ENCODE peak calls at places on chromosomes 5 and 9, in six cellular contexts. G, E, D, Y, A and F are unnamed samples.
A peak's percentile ranks its signal among the peaks of the same experiment; 100 is the strongest.

GRCh38 chr5:127885176-127885575 is 182.0 kb downstream of the CCDC192 start:
- DNase-seq in G (no peak), D (no peak), Y (no peak), E (no peak), A (no peak), F (no peak)

GRCh38 chr5:75055727-75056144 is 3.4 kb upstream of the GCNT4 start:
- DNase-seq in D (no peak), A (no peak), E (no peak), G (no peak), Y (no peak), F (no peak)

GRCh38 chr5:122473138-122473843 is 161.3 kb downstream of the SNCAIP start:
- DNase-seq in D (no peak), A (no peak), E (no peak), G (no peak), Y (no peak), F (no peak)

GRCh38 chr5:159021360-159022177 is 78.1 kb downstream of the EBF1 start:
- DNase-seq in D (peak; percentile 40), Y (no peak), A (no peak), G (no peak), E (no peak), F (no peak)

GRCh38 chr9:85276743-85277142 is 465.0 kb downstream of the AGTPBP1 start:
- DNase-seq in G (no peak), Y (no peak), E (no peak), A (no peak), D (no peak), F (no peak)

GRCh38 chr9:109272745-109273144 is 48.1 kb downstream of the EPB41L4B start:
- DNase-seq in Y (no peak), A (no peak), G (no peak), D (no peak), E (no peak), F (no peak)

GRCh38 chr5:180785151-180785781 is 17.3 kb downstream of the MGAT1 start:
- DNase-seq in G (no peak), A (no peak), D (no peak), E (peak; percentile 75), Y (no peak), F (no peak)

GRCh38 chr9:9855503-9856078 is 757.2 kb downstream of the PTPRD start:
- DNase-seq in G (no peak), E (peak; percentile 54), A (no peak), D (no peak), Y (no peak), F (no peak)

GRCh38 chr5:149581931-149582768 is 852 bp downstream of the ARHGEF37 start:
- DNase-seq in Y (no peak), A (no peak), G (no peak), D (no peak), E (no peak), F (no peak)

GRCh38 chr9:4985376-4986266 is 549 bp downstream of the JAK2 start:
- DNase-seq in E (peak; percentile 83), D (no peak), Y (no peak), G (peak; percentile 4), A (peak; percentile 74), F (no peak)

GRCh38 chr9:4760122-4760521 is 19.1 kb upstream of the AK3 start:
- DNase-seq in G (no peak), Y (no peak), E (no peak), D (no peak), A (no peak), F (no peak)

GRCh38 chr9:131674425-131675421 is 65.2 kb downstream of the RAPGEF1 start:
- DNase-seq in D (no peak), Y (no peak), G (no peak), E (peak; percentile 78), A (no peak), F (no peak)

GRCh38 chr5:78005021-78005785 is 229.1 kb upstream of the TBCA start:
- DNase-seq in G (no peak), D (no peak), E (no peak), A (no peak), Y (no peak), F (no peak)

GRCh38 chr9:126472931-126473330 is 140.8 kb upstream of the LMX1B start:
- DNase-seq in A (no peak), D (no peak), Y (no peak), G (no peak), E (no peak), F (no peak)

GRCh38 chr5:53714324-53715010 is 154.0 kb downstream of the NDUFS4 start:
- DNase-seq in A (no peak), G (no peak), D (no peak), Y (no peak), E (no peak), F (no peak)

GRCh38 chr5:61301345-61301744 is 30.7 kb upstream of the ZSWIM6 start:
- DNase-seq in A (no peak), G (no peak), Y (no peak), D (no peak), E (no peak), F (no peak)

GRCh38 chr5:149041242-149041641 is 21.6 kb downstream of the SH3TC2 start:
- DNase-seq in G (no peak), A (no peak), Y (no peak), D (no peak), E (no peak), F (no peak)

GRCh38 chr9:114503522-114504340 is 1.5 kb downstream of the WHRN start:
- DNase-seq in Y (no peak), D (no peak), E (peak; percentile 76), A (no peak), G (no peak), F (no peak)

GRCh38 chr5:88745093-88745696 is 137.8 kb downstream of the MEF2C start:
- DNase-seq in G (no peak), D (no peak), A (no peak), E (no peak), Y (no peak), F (no peak)

GRCh38 chr5:127396490-127397155 is 106.0 kb downstream of the MEGF10 start:
- DNase-seq in Y (no peak), E (no peak), G (no peak), A (no peak), D (no peak), F (no peak)

GRCh38 chr9:98993570-98993945 is 49.9 kb downstream of the COL15A1 start:
- DNase-seq in E (no peak), A (no peak), D (no peak), Y (peak; percentile 53), G (no peak), F (peak; percentile 43)

GRCh38 chr9:137383453-137384115 is 39.4 kb downstream of the EXD3 start:
- DNase-seq in G (no peak), A (peak; percentile 57), Y (no peak), E (peak; percentile 67), D (no peak), F (no peak)

GRCh38 chr9:19379697-19380046 is 364 bp downstream of the RPS6 start:
- DNase-seq in Y (no peak), E (peak; percentile 91), D (peak; percentile 54), G (no peak), A (no peak), F (no peak)

GRCh38 chr5:32489791-32490581 is 45.4 kb upstream of the ZFR start:
- DNase-seq in Y (peak; percentile 19), D (peak; percentile 80), G (peak; percentile 65), A (peak; percentile 91), E (peak; percentile 85), F (peak; percentile 32)

GRCh38 chr9:92616199-92617129 is 53.5 kb downstream of the IPPK start:
- DNase-seq in A (peak; percentile 78), Y (no peak), G (no peak), E (no peak), D (no peak), F (no peak)
- TF ChIP-seq POLR2AphosphoS5 in A (no peak), Y (no peak), G (no peak), E (no peak), D (no peak), F (no peak)

GRCh38 chr9:124593080-124594058 is 86.2 kb upstream of the NR5A1 start:
- DNase-seq in A (no peak), E (no peak), Y (no peak), D (no peak), G (no peak), F (peak; percentile 19)
- TF ChIP-seq POLR2AphosphoS5 in A (no peak), E (no peak), Y (no peak), D (no peak), G (no peak), F (no peak)

GRCh38 chr9:135340726-135341475 is 138.7 kb upstream of the PPP1R26 start:
- DNase-seq in E (peak; percentile 57), D (no peak), A (peak; percentile 46), Y (no peak), G (no peak), F (peak; percentile 6)
- TF ChIP-seq POLR2AphosphoS5 in E (no peak), D (no peak), A (no peak), Y (no peak), G (no peak), F (no peak)

DNA sequence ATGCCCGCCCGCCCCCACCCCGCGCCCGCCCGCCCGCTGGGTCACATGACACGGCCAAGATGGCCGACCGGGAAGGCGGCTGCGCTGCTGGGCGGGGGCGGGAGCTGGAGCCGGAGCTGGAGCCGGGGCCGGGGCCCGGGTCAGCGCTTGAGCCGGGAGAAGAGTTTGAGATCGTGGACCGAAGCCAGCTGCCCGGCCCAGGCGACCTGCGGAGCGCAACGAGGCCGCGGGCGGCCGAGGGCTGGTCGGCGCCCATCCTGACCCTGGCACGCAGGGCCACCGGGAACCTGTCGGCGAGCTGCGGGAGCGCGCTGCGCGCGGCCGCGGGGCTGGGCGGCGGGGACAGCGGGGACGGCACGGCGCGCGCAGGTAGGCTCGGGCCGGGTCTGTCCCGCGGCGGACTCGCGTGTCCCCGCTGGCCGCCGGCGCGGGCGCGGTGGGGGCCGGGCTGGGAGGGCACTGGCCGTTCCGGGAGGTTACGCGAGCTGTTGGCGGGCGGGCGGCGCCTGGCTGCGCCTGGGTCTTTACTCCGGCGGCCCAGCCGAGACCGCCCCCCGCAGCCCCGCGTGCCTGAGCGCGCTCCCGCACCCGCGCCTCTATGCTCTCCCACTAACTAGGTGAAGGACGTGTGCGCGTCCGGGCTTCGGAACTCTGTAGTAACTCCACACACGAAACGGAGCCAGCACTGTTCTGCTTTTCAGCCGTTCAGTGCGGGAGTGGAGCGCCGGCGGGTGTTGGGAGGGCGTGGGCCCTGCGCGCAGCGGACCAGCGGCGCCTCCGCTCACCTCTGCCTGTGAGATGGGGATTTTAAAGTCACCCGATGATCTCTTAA is at the start of gene RUFY1:
- DNase-seq in E (peak; percentile 97), Y (peak; percentile 20), G (peak; percentile 37), A (peak; percentile 89), D (peak; percentile 96), F (peak; percentile 79)
- TF ChIP-seq POLR2AphosphoS5 in E (peak; percentile 90), Y (peak; percentile 84), G (peak; percentile 88), A (peak; percentile 92), D (no peak), F (peak; percentile 57)

DNA sequence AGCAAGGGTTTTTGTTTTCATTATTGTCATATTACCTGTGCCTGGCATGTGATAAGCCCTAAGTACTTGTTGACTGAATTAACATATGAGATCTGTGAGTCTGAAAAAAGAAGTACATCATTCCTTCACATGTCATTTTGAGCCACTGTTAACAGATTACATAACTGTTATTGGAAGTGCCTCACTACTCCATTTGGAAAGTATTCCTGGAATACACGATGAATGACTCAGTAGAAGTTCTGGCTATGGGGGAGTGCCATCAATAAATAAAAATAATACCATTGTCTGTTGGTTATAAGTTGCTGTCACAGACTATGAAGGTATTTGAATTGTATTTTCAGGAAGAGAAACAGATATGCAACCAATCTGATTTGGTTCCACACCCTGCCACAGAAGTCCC is 12.9 kb downstream of the NIPSNAP3B start:
- DNase-seq in G (no peak), D (no peak), Y (no peak), E (no peak), A (no peak), F (no peak)
- TF ChIP-seq POLR2AphosphoS5 in G (no peak), D (no peak), Y (no peak), E (no peak), A (no peak), F (no peak)

GRCh38 chr5:168656633-168657032 is 77.5 kb upstream of the PANK3 start:
- DNase-seq in A (no peak), Y (no peak), E (no peak), D (no peak), G (no peak), F (no peak)
- TF ChIP-seq POLR2AphosphoS5 in A (no peak), Y (no peak), E (no peak), D (peak; percentile 23), G (no peak), F (no peak)